ENCODE peak calls at places on chromosomes 11 and 22, in eight cellular contexts. T, R, P, L, H, F, A and Q are unnamed samples. For H3K4me1 and H3K27me3, the result is how much of the 10 kb centered on the place peaks cover.

GRCh38 chr22:45934659-45935341 is 42.2 kb downstream of the WNT7B start:
- DNase-seq in T (no peak), R (peak), P (peak), L (peak), H (peak), F (no peak), A (no peak), Q (peak)

GRCh38 chr11:2089536-2090165 is 49.5 kb downstream of the IGF2 start:
- DNase-seq in T (peak), R (peak), P (no peak), L (no peak), H (peak), F (peak), A (peak), Q (peak)

GRCh38 chr11:12680246-12680939 is 6.2 kb downstream of the TEAD1 start:
- DNase-seq in T (peak), R (peak), P (peak), L (peak), H (peak), F (peak), A (peak), Q (peak)

GRCh38 chr11:48001438-48002021 is 21.2 kb downstream of the PTPRJ start:
- DNase-seq in T (no peak), R (peak), P (no peak), L (no peak), H (peak), F (no peak), A (no peak), Q (no peak)

GRCh38 chr22:29268511-29269229 is 602 bp downstream of the EWSR1 start:
- DNase-seq in T (peak), R (peak), P (peak), L (peak), H (peak), F (peak), A (peak), Q (peak)

GRCh38 chr22:39197578-39197977 is 45.1 kb upstream of the CBX7 start:
- DNase-seq in T (no peak), R (no peak), P (no peak), L (no peak), H (no peak), F (no peak), A (no peak), Q (no peak)

GRCh38 chr11:97398246-97398645 is 1008.4 kb downstream of the JRKL start:
- DNase-seq in T (no peak), R (no peak), P (no peak), L (no peak), H (no peak), F (no peak), A (no peak), Q (no peak)

GRCh38 chr11:93945596-93945995 is 75.6 kb upstream of the HEPHL1 start:
- DNase-seq in T (no peak), R (no peak), P (no peak), L (no peak), H (no peak), F (no peak), A (no peak), Q (no peak)

GRCh38 chr11:76656571-76657081 is 13.9 kb downstream of the LRRC32 start:
- DNase-seq in T (no peak), R (no peak), P (no peak), L (no peak), H (no peak), F (no peak), A (no peak), Q (peak)

GRCh38 chr11:64791781-64792291 is 11.2 kb downstream of the MAP4K2 start:
- DNase-seq in T (peak), R (no peak), P (no peak), L (no peak), H (no peak), F (no peak), A (no peak), Q (no peak)

GRCh38 chr22:38927033-38927789 is 30.2 kb upstream of the APOBEC3A start:
- DNase-seq in T (peak), R (peak), P (peak), L (peak), H (peak), F (peak), A (peak), Q (peak)

GRCh38 chr11:90134420-90135003 is at the start of gene NAALAD2:
- DNase-seq in T (peak), R (peak), P (peak), L (peak), H (no peak), F (peak), A (peak), Q (peak)

GRCh38 chr11:93350835-93351234 is 20.3 kb downstream of the DEUP1 start:
- DNase-seq in T (no peak), R (no peak), P (no peak), L (no peak), H (no peak), F (no peak), A (no peak), Q (no peak)

GRCh38 chr11:117256573-117256972 is 24.1 kb downstream of the RNF214 start:
- DNase-seq in T (no peak), R (peak), P (no peak), L (no peak), H (no peak), F (no peak), A (no peak), Q (no peak)

GRCh38 chr11:12287374-12288211 is 89.8 kb upstream of the PARVA start:
- DNase-seq in T (peak), R (peak), P (peak), L (peak), H (no peak), F (peak), A (peak), Q (peak)

GRCh38 chr11:109034341-109034696 is 369.4 kb downstream of the DDX10 start:
- DNase-seq in T (no peak), R (peak), P (no peak), L (no peak), H (no peak), F (no peak), A (no peak), Q (no peak)

GRCh38 chr11:118666331-118666730 is 13.1 kb downstream of the TREH start:
- DNase-seq in T (no peak), R (no peak), P (no peak), L (no peak), H (no peak), F (no peak), A (peak), Q (no peak)

GRCh38 chr11:133955091-133955846 is 1.5 kb downstream of the IGSF9B start:
- DNase-seq in T (peak), R (no peak), P (no peak), L (peak), H (no peak), F (peak), A (peak), Q (peak)

GRCh38 chr11:27447288-27447914 is 25.2 kb downstream of the LGR4 start:
- DNase-seq in T (no peak), R (no peak), P (no peak), L (no peak), H (no peak), F (no peak), A (no peak), Q (no peak)

GRCh38 chr22:26551568-26551967 is 38.4 kb downstream of the TPST2 start:
- DNase-seq in T (no peak), R (no peak), P (no peak), L (no peak), H (no peak), F (no peak), A (no peak), Q (no peak)
- H3K4me1 ChIP-seq in T (half or more), R (under half), P (under half), L (under half), H (under half), F (half or more), A (half or more), Q (under half)

DNA sequence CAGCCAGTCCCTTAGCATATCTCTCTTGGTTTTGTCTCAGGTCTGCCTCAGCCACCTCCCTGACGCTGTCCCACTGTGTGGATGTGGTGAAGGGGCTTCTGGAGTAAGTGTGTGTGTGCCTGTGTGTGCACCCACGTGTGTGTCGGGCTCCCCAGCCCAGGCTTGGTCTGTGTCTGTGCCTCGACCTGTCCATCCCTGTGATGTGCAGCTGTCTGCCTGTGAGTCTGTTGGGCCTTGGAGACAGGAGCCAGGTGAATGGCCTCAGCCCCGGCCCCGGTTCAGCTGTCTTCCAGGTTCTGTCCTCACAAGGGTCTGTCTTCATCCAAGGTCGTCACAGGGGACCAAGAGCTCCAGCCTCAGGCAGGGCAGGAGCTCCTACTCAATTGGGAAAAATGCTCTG is 9.8 kb downstream of the ATG16L2 start:
- DNase-seq in T (no peak), R (no peak), P (no peak), L (no peak), H (no peak), F (no peak), A (no peak), Q (no peak)
- H3K27ac ChIP-seq in T (peak), R (no peak), P (no peak), L (no peak), H (no peak), F (no peak), A (no peak), Q (no peak)

GRCh38 chr11:10379871-10380568 is 75.0 kb upstream of the AMPD3 start:
- DNase-seq in T (no peak), R (peak), P (no peak), L (no peak), H (peak), F (no peak), A (no peak), Q (no peak)

GRCh38 chr11:10379433-10379832 is 74.6 kb downstream of the ADM start:
- DNase-seq in T (no peak), R (peak), P (no peak), L (no peak), H (no peak), F (no peak), A (no peak), Q (no peak)

GRCh38 chr11:10379022-10379421 is 74.1 kb downstream of the ADM start:
- DNase-seq in T (no peak), R (peak), P (no peak), L (peak), H (no peak), F (no peak), A (peak), Q (no peak)

GRCh38 chr11:10377182-10377581 is 72.3 kb downstream of the ADM start:
- DNase-seq in T (no peak), R (no peak), P (no peak), L (no peak), H (no peak), F (no peak), A (no peak), Q (no peak)

GRCh38 chr11:10378362-10378761 is 73.5 kb downstream of the ADM start:
- DNase-seq in T (no peak), R (no peak), P (no peak), L (no peak), H (no peak), F (no peak), A (no peak), Q (no peak)
- H3K27me3 ChIP-seq in T (under half), R (under half), P (under half), L (under half), H (under half), F (under half), A (under half), Q (under half)

DNA sequence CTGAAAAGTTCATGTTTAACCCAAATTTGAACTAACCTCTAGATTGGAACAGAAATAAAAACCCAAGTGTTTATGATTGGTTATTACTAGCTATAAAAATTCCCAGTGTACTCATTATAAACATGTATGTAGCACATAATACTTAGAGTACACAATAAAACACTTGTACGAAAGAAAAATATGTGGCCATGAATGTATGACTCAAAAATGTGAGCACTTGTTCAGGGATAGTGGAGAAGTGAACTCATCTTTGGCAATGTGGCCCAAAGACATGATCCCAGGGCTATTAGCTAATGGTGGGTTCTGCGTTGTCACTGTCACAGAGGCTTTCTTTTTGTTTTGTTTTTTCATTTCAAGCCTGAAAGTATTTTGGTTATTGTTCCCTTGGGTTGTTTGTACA is 72.0 kb downstream of the PPFIBP2 start:
- DNase-seq in T (no peak), R (peak), P (no peak), L (no peak), H (no peak), F (no peak), A (no peak), Q (no peak)
- H3K4me1 ChIP-seq in T (half or more), R (under half), P (under half), L (under half), H (under half), F (under half), A (under half), Q (under half)

GRCh38 chr22:30606455-30607299 is at the start of gene TCN2:
- DNase-seq in T (peak), R (peak), P (peak), L (peak), H (peak), F (peak), A (peak), Q (peak)
- H3K27ac ChIP-seq in T (peak), R (peak), P (peak), L (peak), H (peak), F (peak), A (peak), Q (no peak)

GRCh38 chr11:113176561-113176960 is 137.8 kb upstream of the TTC12 start:
- DNase-seq in T (no peak), R (no peak), P (no peak), L (no peak), H (no peak), F (no peak), A (no peak), Q (no peak)
- H3K27me3 ChIP-seq in T (under half), R (under half), P (under half), L (under half), H (under half), F (under half), A (under half), Q (under half)